ENCODE peak calls at places on chromosome 14, in ten cellular contexts. F is thyroid gland, U is lower leg skin, P is astrocyte, A is ovary, J is spleen, G is fibroblast of lung, X is AG10803, M is kidney, H is A549. N is an unnamed sample.

GRCh38 chr14:23864856-23865255 is 88.7 kb upstream of the DHRS4 start:
- DNase-seq in F (no peak), U (no peak), P (no peak), A (no peak), J (no peak), G (no peak), X (no peak), M (no peak), H (no peak), N (no peak)

GRCh38 chr14:99475179-99475578 is 5.5 kb downstream of the SETD3 start:
- DNase-seq in F (peak; percentile 19), U (no peak), P (no peak), A (no peak), J (no peak), G (peak; percentile 16), X (no peak), M (no peak), H (no peak), N (peak; percentile 58)

GRCh38 chr14:67429651-67430205 is 17.8 kb upstream of the PLEK2 start:
- DNase-seq in F (no peak), U (no peak), P (no peak), A (no peak), J (no peak), G (no peak), X (peak; percentile 72), M (no peak), H (no peak), N (no peak)

GRCh38 chr14:93122820-93123219 is 7.1 kb upstream of the ITPK1 start:
- DNase-seq in F (no peak), U (no peak), P (no peak), A (no peak), J (no peak), G (no peak), X (no peak), M (no peak), H (no peak), N (no peak)

GRCh38 chr14:51692646-51693045 is 40.9 kb downstream of the FRMD6 start:
- DNase-seq in F (no peak), U (no peak), P (no peak), A (no peak), J (no peak), G (no peak), X (no peak), M (no peak), H (no peak), N (no peak)

GRCh38 chr14:72906879-72907278 is 13.0 kb upstream of the DPF3 start:
- DNase-seq in F (no peak), U (no peak), P (no peak), A (no peak), J (no peak), G (no peak), X (no peak), M (no peak), H (no peak), N (no peak)

GRCh38 chr14:22391908-22392307 is 197.1 kb downstream of the DAD1 start:
- DNase-seq in F (peak; percentile 65), U (no peak), P (peak; percentile 59), A (peak; percentile 38), J (peak; percentile 77), G (peak; percentile 70), X (peak; percentile 61), M (no peak), H (peak; percentile 47), N (peak; percentile 86)

GRCh38 chr14:68619805-68620574 is 172.9 kb downstream of the ZFP36L1 start:
- DNase-seq in F (no peak), U (peak; percentile 42), P (peak; percentile 55), A (no peak), J (no peak), G (peak; percentile 63), X (no peak), M (no peak), H (no peak), N (peak; percentile 37)

GRCh38 chr14:53149656-53150319 is 3.3 kb downstream of the DDHD1 start:
- DNase-seq in F (no peak), U (no peak), P (no peak), A (no peak), J (no peak), G (no peak), X (no peak), M (no peak), H (no peak), N (no peak)

GRCh38 chr14:88323086-88323519 is at the start of gene KCNK10:
- DNase-seq in F (no peak), U (no peak), P (peak; percentile 3), A (no peak), J (no peak), G (peak; percentile 13), X (no peak), M (no peak), H (no peak), N (no peak)

GRCh38 chr14:88323520-88324199 is 591 bp upstream of the KCNK10 start:
- DNase-seq in F (peak; percentile 42), U (no peak), P (no peak), A (no peak), J (peak; percentile 84), G (peak; percentile 41), X (peak; percentile 3), M (peak; percentile 72), H (no peak), N (peak; percentile 13)

GRCh38 chr14:88327497-88327896 is 4.4 kb upstream of the KCNK10 start:
- DNase-seq in F (no peak), U (no peak), P (no peak), A (no peak), J (no peak), G (no peak), X (no peak), M (no peak), H (no peak), N (no peak)

GRCh38 chr14:88326352-88327103 is 3.5 kb upstream of the KCNK10 start:
- DNase-seq in F (no peak), U (no peak), P (no peak), A (no peak), J (no peak), G (no peak), X (no peak), M (no peak), H (no peak), N (no peak)

GRCh38 chr14:88325883-88326282 is 2.8 kb upstream of the KCNK10 start:
- DNase-seq in F (no peak), U (no peak), P (no peak), A (no peak), J (no peak), G (no peak), X (no peak), M (no peak), H (no peak), N (no peak)
- TF ChIP-seq CTCF in F (no peak), U (no peak), P (no peak), A (no peak), J (no peak), G (no peak), X (no peak), M (no peak), H (no peak), N (no peak)

GRCh38 chr14:74084277-74085046 is at the start of the genes ALDH6A1 and LIN52:
- DNase-seq in F (peak; percentile 100), U (peak; percentile 100), P (peak; percentile 100), A (peak; percentile 100), J (peak; percentile 99), G (peak; percentile 100), X (peak; percentile 100), M (peak; percentile 100), H (peak; percentile 100), N (peak; percentile 100)

GRCh38 chr14:74083161-74083560 is 1.1 kb downstream of the ALDH6A1 start:
- DNase-seq in F (no peak), U (no peak), P (no peak), A (no peak), J (no peak), G (no peak), X (peak; percentile 11), M (no peak), H (no peak), N (no peak)

GRCh38 chr14:74083784-74084276 is 423 bp downstream of the ALDH6A1 start:
- DNase-seq in F (no peak), U (no peak), P (no peak), A (no peak), J (peak; percentile 75), G (no peak), X (no peak), M (no peak), H (no peak), N (no peak)

GRCh38 chr14:74085047-74085637 is 386 bp downstream of the LIN52 start:
- DNase-seq in F (no peak), U (peak; percentile 84), P (peak; percentile 41), A (peak; percentile 40), J (no peak), G (peak; percentile 62), X (peak; percentile 36), M (no peak), H (peak; percentile 27), N (peak; percentile 18)

GRCh38 chr14:74085828-74086227 is 1.1 kb downstream of the LIN52 start:
- DNase-seq in F (no peak), U (no peak), P (no peak), A (no peak), J (no peak), G (no peak), X (no peak), M (no peak), H (no peak), N (no peak)
- H3K4me3 ChIP-seq in F (no peak overlapping the region), U (no peak overlapping the region), P (peak overlapping the region; percentile 96), A (peak overlapping the region; percentile 69), J (peak overlapping the region; percentile 90), G (peak overlapping the region; percentile 91), X (peak overlapping the region; percentile 88), M (peak overlapping the region; percentile 79), H (peak overlapping the region; percentile 76), N (peak overlapping the region; percentile 81)

GRCh38 chr14:100855256-100855930 is 29.5 kb downstream of the MEG3 start:
- DNase-seq in F (no peak), U (no peak), P (no peak), A (peak; percentile 38), J (peak; percentile 54), G (no peak), X (no peak), M (peak; percentile 43), H (no peak), N (no peak)
- TF ChIP-seq CTCF in F (no peak), U (no peak), P (no peak), A (no peak), J (no peak), G (peak; percentile 5), X (no peak), M (no peak), H (no peak), N (no peak)

GRCh38 chr14:21093769-21094681 is 4.4 kb downstream of the ZNF219 start:
- DNase-seq in F (peak; percentile 73), U (no peak), P (no peak), A (no peak), J (no peak), G (peak; percentile 22), X (no peak), M (no peak), H (no peak), N (no peak)

GRCh38 chr14:21096889-21097615 is 1.4 kb downstream of the ZNF219 start:
- DNase-seq in F (no peak), U (no peak), P (no peak), A (no peak), J (no peak), G (no peak), X (no peak), M (no peak), H (no peak), N (no peak)

GRCh38 chr14:21097616-21098133 is 780 bp downstream of the ZNF219 start:
- DNase-seq in F (peak; percentile 53), U (no peak), P (no peak), A (peak; percentile 58), J (peak; percentile 79), G (no peak), X (no peak), M (peak; percentile 75), H (no peak), N (no peak)

GRCh38 chr14:21096438-21096837 is 2.0 kb downstream of the ZNF219 start:
- DNase-seq in F (no peak), U (no peak), P (no peak), A (no peak), J (no peak), G (no peak), X (no peak), M (no peak), H (no peak), N (no peak)

GRCh38 chr14:21095430-21096205 is 2.8 kb downstream of the ZNF219 start:
- DNase-seq in F (no peak), U (no peak), P (no peak), A (no peak), J (no peak), G (peak; percentile 32), X (peak; percentile 63), M (no peak), H (no peak), N (peak; percentile 31)
- H3K4me3 ChIP-seq in F (no peak overlapping the region), U (no peak overlapping the region), P (no peak overlapping the region), A (no peak overlapping the region), J (no peak overlapping the region), G (no peak overlapping the region), X (no peak overlapping the region), M (no peak overlapping the region), H (no peak overlapping the region), N (no peak overlapping the region)

N was measured in fibroblast of pulmonary artery.